ENCODE peak calls at places on chromosomes 11 and 22, in five cellular contexts. D, E, T, L and K are unnamed samples.

GRCh38 chr22:42314709-42315391 is 44.4 kb upstream of the TCF20 start:
- DNase-seq in T (no peak), D (no peak), E (no peak), L (peak), K (no peak)

GRCh38 chr11:114256176-114256897 is 39.9 kb upstream of the NNMT start:
- DNase-seq in T (no peak), D (no peak), E (no peak), L (no peak), K (no peak)

GRCh38 chr22:20604776-20605221 is 97.4 kb downstream of the MED15 start:
- DNase-seq in E (no peak), T (no peak), L (no peak), D (no peak), K (no peak)

GRCh38 chr11:3971756-3972404 is 116.4 kb downstream of the STIM1 start:
- DNase-seq in D (no peak), T (no peak), E (peak), L (no peak), K (no peak)

GRCh38 chr11:96321066-96321465 is 21.9 kb downstream of the MAML2 start:
- DNase-seq in T (no peak), L (no peak), D (no peak), E (no peak), K (no peak)

GRCh38 chr11:47593934-47594855 is at the start of gene C1QTNF4:
- DNase-seq in L (no peak), E (no peak), T (no peak), D (no peak), K (peak)

GRCh38 chr11:10457901-10458300 is 2.8 kb downstream of the AMPD3 start:
- DNase-seq in T (no peak), L (no peak), E (no peak), D (no peak), K (no peak)

GRCh38 chr11:18384157-18384641 is 10.2 kb upstream of the LDHA start:
- DNase-seq in T (peak), L (peak), D (no peak), E (no peak), K (no peak)

GRCh38 chr11:33761471-33761870 is 12.8 kb downstream of the FBXO3 start:
- DNase-seq in T (no peak), D (no peak), E (no peak), L (no peak), K (no peak)

GRCh38 chr11:125593113-125593761 is 585 bp downstream of the STT3A start:
- DNase-seq in L (peak), E (peak), T (peak), D (no peak), K (no peak)

GRCh38 chr11:4637662-4638047 is 378 bp downstream of the OR51D1 start:
- DNase-seq in T (no peak), E (no peak), L (no peak), D (no peak), K (no peak)

GRCh38 chr11:118889796-118890195 is 6.1 kb downstream of the CXCR5 start:
- DNase-seq in E (no peak), D (no peak), T (no peak), L (no peak), K (no peak)

GRCh38 chr11:77783023-77783422 is 37.5 kb downstream of the RSF1 start:
- DNase-seq in T (no peak), D (no peak), E (no peak), L (no peak), K (no peak)

GRCh38 chr11:1875093-1875785 is 16.5 kb downstream of the PRR33 start:
- DNase-seq in E (no peak), T (no peak), D (no peak), L (peak), K (no peak)

GRCh38 chr11:74846770-74847169 is 98.1 kb downstream of the RNF169 start:
- DNase-seq in L (no peak), T (no peak), D (no peak), E (no peak), K (no peak)

GRCh38 chr11:66609951-66610617 is 6.3 kb upstream of the RBM14 start:
- DNase-seq in T (no peak), L (no peak), E (no peak), D (no peak), K (no peak)

GRCh38 chr11:4118107-4118506 is 23.5 kb downstream of the RRM1 start:
- DNase-seq in L (no peak), T (no peak), D (no peak), E (no peak), K (no peak)

GRCh38 chr22:47854226-47854625 is 1091.8 kb downstream of the TBC1D22A start:
- DNase-seq in T (no peak), E (no peak), D (no peak), L (no peak), K (no peak)

GRCh38 chr11:45272701-45273100 is 13.4 kb downstream of the SYT13 start:
- DNase-seq in D (no peak), L (peak), E (no peak), T (peak), K (no peak)

GRCh38 chr11:131588057-131588456 is 217.6 kb downstream of the NTM start:
- DNase-seq in L (no peak), T (no peak), D (no peak), E (no peak), K (no peak)

GRCh38 chr11:70183032-70183431 is 20.1 kb upstream of the FADD start:
- DNase-seq in T (no peak), E (no peak), D (no peak), L (no peak), K (no peak)

GRCh38 chr11:69380921-69381581 is 87.1 kb downstream of the MYEOV start:
- DNase-seq in D (no peak), T (no peak), L (no peak), E (no peak), K (no peak)

GRCh38 chr11:68652683-68653156 is 31.6 kb upstream of the GAL start:
- DNase-seq in L (no peak), D (no peak), E (peak), T (no peak), K (no peak)